ENCODE peak calls at places on chromosomes 4 and X, in nine cellular contexts. E is HFF-Myc; T is cardiac muscle cell; N is naive thymus-derived CD8-positive, alpha-beta T cell; D is RPMI8226; V is SJCRH30; P is effector memory CD4-positive, alpha-beta T cell; Y is stimulated activated CD4-positive, alpha-beta T cell treated with anti-CD3 and anti-CD28 coated beads, TNF-alpha, amount 100 ng/mL, for 48 hours; O is left lung. W is an unnamed sample.

GRCh38 chr4:151824647-151825046 is 63.8 kb upstream of the GATB start:
- DNase-seq in E (no peak), T (no peak), N (no peak), D (no peak), V (no peak), P (no peak), Y (no peak), O (no peak), W (no peak)

GRCh38 chr4:155946486-155946885 is 7.2 kb downstream of the CTSO start:
- DNase-seq in E (no peak), T (peak; percentile 12), N (no peak), D (no peak), V (no peak), P (no peak), Y (no peak), O (no peak), W (no peak)

GRCh38 chr4:57233391-57233790 is 123.2 kb upstream of the IGFBP7 start:
- DNase-seq in E (no peak), T (no peak), N (no peak), D (no peak), V (no peak), P (no peak), Y (no peak), O (no peak), W (no peak)

GRCh38 chrX:12843061-12843667 is 23.7 kb upstream of the TLR7 start:
- DNase-seq in E (no peak), T (no peak), N (no peak), D (no peak), V (no peak), P (no peak), Y (no peak), O (no peak), W (no peak)

GRCh38 chrX:147565239-147565638 is 346.5 kb upstream of the FMR1 start:
- DNase-seq in E (no peak), T (no peak), N (no peak), D (no peak), V (no peak), P (no peak), Y (no peak), O (no peak), W (no peak)

GRCh38 chr4:98448923-98449322 is 187.7 kb downstream of the RAP1GDS1 start:
- DNase-seq in E (no peak), T (peak; percentile 52), N (peak; percentile 30), D (no peak), V (peak; percentile 97), P (no peak), Y (no peak), O (no peak), W (no peak)

GRCh38 chrX:92231391-92231790 is 452.2 kb downstream of the PCDH11X start:
- DNase-seq in E (no peak), T (no peak), N (no peak), D (no peak), V (no peak), P (no peak), Y (no peak), O (no peak), W (no peak)

GRCh38 chr4:42656736-42656985 is 244 bp downstream of the ATP8A1 start:
- DNase-seq in E (no peak), T (no peak), N (no peak), D (no peak), V (no peak), P (no peak), Y (no peak), O (no peak), W (no peak)

GRCh38 chr4:139642364-139642763 is 23.3 kb upstream of the MGST2 start:
- DNase-seq in E (no peak), T (no peak), N (no peak), D (no peak), V (no peak), P (no peak), Y (no peak), O (no peak), W (no peak)

GRCh38 chr4:44725861-44726820 is at the start of gene GNPDA2:
- DNase-seq in E (peak; percentile 68), T (peak; percentile 94), N (peak; percentile 84), D (peak; percentile 87), V (peak; percentile 92), P (peak; percentile 68), Y (peak; percentile 60), O (peak; percentile 91), W (peak; percentile 90)

GRCh38 chr4:69888336-69888735 is 28.4 kb upstream of the SULT1E1 start:
- DNase-seq in E (no peak), T (no peak), N (no peak), D (peak; percentile 4), V (no peak), P (no peak), Y (no peak), O (no peak), W (no peak)

GRCh38 chrX:70196961-70197805 is 19.9 kb downstream of the DGAT2L6 start:
- DNase-seq in E (no peak), T (peak; percentile 36), N (peak; percentile 65), D (peak; percentile 76), V (peak; percentile 61), P (peak; percentile 6), Y (peak; percentile 39), O (no peak), W (peak; percentile 51)

GRCh38 chr4:73922317-73922716 is 53.1 kb downstream of the CXCL1 start:
- DNase-seq in E (no peak), T (no peak), N (no peak), D (no peak), V (no peak), P (no peak), Y (no peak), O (no peak), W (no peak)

GRCh38 chrX:154653048-154653401 is 354 bp downstream of the CTAG2 start:
- DNase-seq in E (no peak), T (no peak), N (no peak), D (no peak), V (no peak), P (no peak), Y (no peak), O (no peak), W (no peak)